ENCODE peak calls at places on chromosomes 12 and 14, in five cellular contexts. G is transverse colon, K is testis, E is lower leg skin, P is right lobe of liver. H is an unnamed sample.

GRCh38 chr14:76373456-76373855 is 2.5 kb upstream of the ESRRB start:
- DNase-seq in E (no peak), P (no peak), G (no peak), K (no peak), H (no peak)

GRCh38 chr12:554001-554285 is 94.2 kb downstream of the B4GALNT3 start:
- DNase-seq in E (no peak), K (no peak), P (no peak), G (no peak), H (no peak)

GRCh38 chr12:17511369-17511768 is 578.6 kb downstream of the RERGL start:
- DNase-seq in E (no peak), P (no peak), G (no peak), K (no peak), H (no peak)

GRCh38 chr14:42994001-42994736 is 1387.5 kb downstream of the LRFN5 start:
- DNase-seq in G (no peak), E (no peak), K (no peak), P (no peak), H (no peak)

GRCh38 chr14:86761611-86762010 is 1231.4 kb downstream of the GALC start:
- DNase-seq in E (no peak), G (no peak), P (no peak), K (no peak), H (no peak)

GRCh38 chr12:103800252-103800771 is 40.7 kb downstream of the NT5DC3 start:
- DNase-seq in E (no peak), G (peak), K (peak), P (peak), H (no peak)

GRCh38 chr14:104893435-104894207 is 28.6 kb downstream of the CEP170B start:
- DNase-seq in K (no peak), E (peak), G (peak), P (peak), H (peak)

GRCh38 chr14:104787736-104788532 is 7.6 kb downstream of the AKT1 start:
- DNase-seq in G (no peak), P (no peak), K (no peak), E (no peak), H (no peak)

GRCh38 chr12:53770281-53770680 is 18.5 kb upstream of the CISTR start:
- DNase-seq in K (no peak), G (no peak), E (no peak), P (no peak), H (no peak)

GRCh38 chr14:95329941-95330340 is 10.2 kb upstream of the CLMN start:
- DNase-seq in P (no peak), G (no peak), K (no peak), E (no peak), H (no peak)

GRCh38 chr12:21697829-21698630 is 40.4 kb upstream of the LDHB start:
- DNase-seq in E (no peak), P (no peak), G (no peak), K (no peak), H (no peak)

GRCh38 chr14:75535164-75535898 is 13.1 kb downstream of the BATF start:
- DNase-seq in G (no peak), E (no peak), P (no peak), K (no peak), H (no peak)

GRCh38 chr12:93183940-93184663 is 193.6 kb upstream of the NUDT4 start:
- DNase-seq in P (no peak), E (no peak), K (peak), G (no peak), H (no peak)

GRCh38 chr14:105092912-105093425 is 27.7 kb upstream of the GPR132 start:
- DNase-seq in P (no peak), E (peak), K (peak), G (peak), H (peak)

GRCh38 chr12:124466200-124467128 is 100.9 kb downstream of the NCOR2 start:
- DNase-seq in P (no peak), K (no peak), G (peak), E (no peak), H (peak)

GRCh38 chr14:24506443-24506842 is 1.6 kb downstream of the CMA1 start:
- DNase-seq in K (no peak), P (no peak), E (no peak), G (no peak), H (no peak)

GRCh38 chr12:65634061-65634460 is 190.2 kb upstream of the HMGA2 start:
- DNase-seq in E (no peak), G (no peak), P (no peak), K (no peak), H (no peak)

GRCh38 chr14:58864751-58865519 is 227.2 kb downstream of the DACT1 start:
- DNase-seq in E (no peak), G (no peak), K (no peak), P (no peak), H (no peak)

GRCh38 chr12:126895946-126896520 is 1370.9 kb upstream of the TMEM132C start:
- DNase-seq in K (no peak), G (no peak), E (no peak), P (no peak), H (no peak)

GRCh38 chr14:76947078-76947837 is 81.2 kb downstream of the IRF2BPL start:
- DNase-seq in P (peak), G (peak), E (peak), K (peak), H (peak)

GRCh38 chr14:61153436-61153835 is 127.7 kb downstream of the TMEM30B start:
- DNase-seq in E (no peak), P (no peak), K (no peak), G (no peak), H (no peak)

GRCh38 chr14:73249564-73250316 is 12.4 kb downstream of the PAPLN start:
- DNase-seq in P (no peak), K (no peak), E (no peak), G (no peak), H (no peak)

GRCh38 chr12:127400231-127400630 is 866.7 kb upstream of the TMEM132C start:
- DNase-seq in E (no peak), G (no peak), K (no peak), P (no peak), H (no peak)

GRCh38 chr12:89225808-89226368 is 126.4 kb downstream of the DUSP6 start:
- DNase-seq in K (no peak), P (no peak), E (no peak), G (peak), H (no peak)

GRCh38 chr14:56590535-56590951 is 10.9 kb downstream of the TMEM260 start:
- DNase-seq in E (no peak), P (no peak), G (no peak), K (no peak), H (no peak)

GRCh38 chr14:105080161-105080560 is 14.9 kb upstream of the GPR132 start:
- DNase-seq in G (no peak), E (no peak), P (no peak), K (no peak), H (no peak)

GRCh38 chr14:63205850-63206249 is 1.6 kb downstream of the RHOJ start:
- DNase-seq in K (no peak), E (no peak), P (no peak), G (no peak), H (no peak)

GRCh38 chr14:103711516-103712431 is 3.5 kb downstream of the XRCC3 start:
- DNase-seq in P (no peak), E (no peak), K (peak), G (peak), H (no peak)

GRCh38 chr14:58572092-58572853 is 65.5 kb upstream of the DACT1 start:
- DNase-seq in G (no peak), K (no peak), P (no peak), E (no peak), H (no peak)

GRCh38 chr12:92854344-92854743 is 74.8 kb downstream of the EEA1 start:
- DNase-seq in G (no peak), K (no peak), E (no peak), P (no peak), H (no peak)

GRCh38 chr12:56271031-56271430 is 4.3 kb downstream of the COQ10A start:
- DNase-seq in P (no peak), E (no peak), K (peak), G (no peak), H (no peak)

GRCh38 chr12:120445911-120446909 is at the start of the genes GATC and TRIAP1:
- DNase-seq in K (peak), E (peak), P (peak), G (peak), H (peak)

GRCh38 chr14:101374373-101375338 is 186.6 kb upstream of the DIO3 start:
- DNase-seq in P (no peak), K (no peak), E (peak), G (no peak), H (no peak)

GRCh38 chr12:57735952-57736742 is 2.4 kb downstream of the AGAP2 start:
- DNase-seq in G (no peak), E (no peak), P (peak), K (no peak), H (no peak)

DNA sequence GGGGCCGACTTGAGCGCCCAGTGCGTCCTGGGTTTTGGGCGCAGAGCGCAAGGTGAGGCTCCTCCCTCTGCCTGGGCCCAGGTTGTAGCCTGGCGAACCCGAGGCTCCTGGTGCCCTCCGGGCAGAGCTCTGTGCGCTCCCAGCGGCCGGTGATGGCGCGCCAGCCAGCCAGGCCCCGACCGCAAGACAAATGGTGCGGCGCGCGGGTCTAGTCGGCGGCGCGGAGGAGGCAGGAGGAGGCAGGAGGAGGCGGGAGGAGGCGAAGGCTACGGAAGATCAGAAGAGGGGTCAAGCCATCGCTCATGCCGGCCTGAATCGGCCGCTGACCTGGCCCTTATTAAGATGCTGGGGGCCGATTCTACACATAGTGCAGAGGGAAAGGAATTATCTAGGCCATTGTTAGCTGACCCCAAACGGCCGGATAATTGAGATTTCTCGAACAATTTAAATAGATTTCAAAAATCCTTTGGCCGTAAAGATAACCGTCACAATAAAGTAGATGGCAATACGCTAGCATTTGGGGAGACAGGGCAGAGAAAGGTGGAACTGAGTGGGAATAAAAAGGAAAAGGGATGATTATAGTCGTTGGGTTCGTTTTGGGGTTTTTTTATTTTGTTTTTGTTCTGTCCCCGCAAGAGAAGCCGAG is 2.8 kb downstream of the TBX5 start:
- DNase-seq in E (no peak), P (no peak), G (no peak), K (no peak), H (no peak)
- TF ChIP-seq CTCF in E (no peak), P (no peak), G (no peak), K (no peak), H (no peak)

GRCh38 chr12:133236144-133236543 is 467 bp upstream of the ANHX start:
- DNase-seq in G (no peak), P (no peak), K (peak), E (no peak), H (no peak)
- TF ChIP-seq POLR2A in G (no peak), P (no peak), K (no peak), E (no peak), H (no peak)

GRCh38 chr14:69151458-69152180 is 1.3 kb downstream of the DCAF5 start:
- DNase-seq in G (peak), P (peak), K (peak), E (peak), H (peak)
- TF ChIP-seq CTCF in G (peak), P (peak), K (peak), E (no peak), H (peak)

GRCh38 chr12:14570231-14570630 is 2.5 kb upstream of the PLBD1 start:
- DNase-seq in G (no peak), E (no peak), K (no peak), P (no peak), H (no peak)

GRCh38 chr12:14571779-14572178 is 4.1 kb upstream of the PLBD1 start:
- DNase-seq in K (no peak), G (no peak), E (no peak), P (no peak), H (no peak)

GRCh38 chr12:14564336-14564959 is 3.2 kb downstream of the PLBD1 start:
- DNase-seq in E (no peak), K (no peak), G (no peak), P (no peak), H (no peak)

GRCh38 chr12:14563051-14563450 is 4.6 kb downstream of the PLBD1 start:
- DNase-seq in K (no peak), E (no peak), G (no peak), P (no peak), H (no peak)

GRCh38 chr12:14567311-14568195 is at the start of gene PLBD1:
- DNase-seq in G (peak), K (peak), E (peak), P (peak), H (peak)
- TF ChIP-seq POLR2A in G (peak), K (peak), E (no peak), P (peak), H (no peak)